ENCODE peak calls at places on chromosomes 11 and 22, in five cellular contexts. One of them, this sample, is unnamed.

GRCh38 chr11:57567512-57568329 is at the start of gene UBE2L6:
- DNase-seq in stomach: peak
- DNase-seq in colonic mucosa: peak
- DNase-seq in cardiac fibroblast: peak
- DNase-seq in body of pancreas: peak
- DNase-seq in this sample: peak

GRCh38 chr22:29037340-29037932 is 24.2 kb downstream of the C22orf31 start:
- DNase-seq in stomach: no peak
- DNase-seq in colonic mucosa: no peak
- DNase-seq in cardiac fibroblast: no peak
- DNase-seq in body of pancreas: no peak
- DNase-seq in this sample: no peak

GRCh38 chr11:74749127-74749964 is 697 bp downstream of the RNF169 start:
- DNase-seq in stomach: peak
- DNase-seq in colonic mucosa: peak
- DNase-seq in cardiac fibroblast: peak
- DNase-seq in body of pancreas: peak
- DNase-seq in this sample: peak

GRCh38 chr11:90639687-90640086 is 416.8 kb upstream of the CHORDC1 start:
- DNase-seq in stomach: no peak
- DNase-seq in colonic mucosa: no peak
- DNase-seq in cardiac fibroblast: no peak
- DNase-seq in body of pancreas: no peak
- DNase-seq in this sample: no peak

GRCh38 chr11:6617315-6617781 is 1.9 kb downstream of the TPP1 start:
- DNase-seq in stomach: no peak
- DNase-seq in colonic mucosa: no peak
- DNase-seq in cardiac fibroblast: no peak
- DNase-seq in body of pancreas: no peak
- DNase-seq in this sample: no peak

GRCh38 chr22:23789638-23790037 is 2.9 kb downstream of the SMARCB1 start:
- DNase-seq in stomach: no peak
- DNase-seq in colonic mucosa: no peak
- DNase-seq in cardiac fibroblast: no peak
- DNase-seq in body of pancreas: no peak
- DNase-seq in this sample: no peak

GRCh38 chr11:72024073-72024749 is 25.5 kb downstream of the IL18BP start:
- DNase-seq in stomach: no peak
- DNase-seq in colonic mucosa: no peak
- DNase-seq in cardiac fibroblast: no peak
- DNase-seq in body of pancreas: no peak
- DNase-seq in this sample: no peak

GRCh38 chr11:44633641-44634040 is 68.2 kb downstream of the CD82 start:
- DNase-seq in stomach: no peak
- DNase-seq in colonic mucosa: no peak
- DNase-seq in cardiac fibroblast: no peak
- DNase-seq in body of pancreas: no peak
- DNase-seq in this sample: no peak

GRCh38 chr22:23800297-23801237 is 13.8 kb downstream of the SMARCB1 start:
- DNase-seq in stomach: no peak
- DNase-seq in colonic mucosa: no peak
- DNase-seq in cardiac fibroblast: no peak
- DNase-seq in body of pancreas: no peak
- DNase-seq in this sample: no peak

GRCh38 chr11:88115828-88116410 is 59.3 kb downstream of the RAB38 start:
- DNase-seq in stomach: no peak
- DNase-seq in colonic mucosa: no peak
- DNase-seq in cardiac fibroblast: no peak
- DNase-seq in body of pancreas: no peak
- DNase-seq in this sample: no peak

GRCh38 chr22:42332089-42332488 is 61.6 kb upstream of the TCF20 start:
- DNase-seq in stomach: no peak
- DNase-seq in colonic mucosa: no peak
- DNase-seq in cardiac fibroblast: no peak
- DNase-seq in body of pancreas: no peak
- DNase-seq in this sample: no peak

GRCh38 chr11:129894281-129895125 is 875 bp downstream of the NFRKB start:
- DNase-seq in stomach: no peak
- DNase-seq in colonic mucosa: no peak
- DNase-seq in cardiac fibroblast: no peak
- DNase-seq in body of pancreas: no peak
- DNase-seq in this sample: no peak

GRCh38 chr22:39634530-39635399 is 64.2 kb downstream of the CACNA1I start:
- DNase-seq in stomach: peak
- DNase-seq in colonic mucosa: peak
- DNase-seq in cardiac fibroblast: peak
- DNase-seq in body of pancreas: peak
- DNase-seq in this sample: no peak

GRCh38 chr11:107770546-107770945 is 58.7 kb upstream of the SLN start:
- DNase-seq in stomach: no peak
- DNase-seq in colonic mucosa: no peak
- DNase-seq in cardiac fibroblast: peak
- DNase-seq in body of pancreas: no peak
- DNase-seq in this sample: no peak

GRCh38 chr11:84866922-84867321 is 760.2 kb downstream of the DLG2 start:
- DNase-seq in stomach: no peak
- DNase-seq in colonic mucosa: no peak
- DNase-seq in cardiac fibroblast: no peak
- DNase-seq in body of pancreas: no peak
- DNase-seq in this sample: no peak

GRCh38 chr11:124865902-124866851 is 945 bp downstream of the ROBO3 start:
- DNase-seq in stomach: peak
- DNase-seq in colonic mucosa: peak
- DNase-seq in cardiac fibroblast: peak
- DNase-seq in body of pancreas: no peak
- DNase-seq in this sample: peak

GRCh38 chr11:47184711-47185304 is 1.4 kb downstream of the PACSIN3 start:
- DNase-seq in stomach: peak
- DNase-seq in colonic mucosa: no peak
- DNase-seq in cardiac fibroblast: peak
- DNase-seq in body of pancreas: peak
- DNase-seq in this sample: no peak

GRCh38 chr22:36373258-36373579 is 14.5 kb downstream of the MYH9 start:
- DNase-seq in stomach: no peak
- DNase-seq in colonic mucosa: no peak
- DNase-seq in cardiac fibroblast: no peak
- DNase-seq in body of pancreas: peak
- DNase-seq in this sample: no peak

GRCh38 chr22:46071451-46072029 is 78.8 kb upstream of the PPARA start:
- DNase-seq in stomach: peak
- DNase-seq in colonic mucosa: peak
- DNase-seq in cardiac fibroblast: peak
- DNase-seq in body of pancreas: peak
- DNase-seq in this sample: no peak

GRCh38 chr22:49965291-49966040 is 4.9 kb downstream of the PIM3 start:
- DNase-seq in stomach: peak
- DNase-seq in colonic mucosa: peak
- DNase-seq in cardiac fibroblast: no peak
- DNase-seq in body of pancreas: peak
- DNase-seq in this sample: no peak

GRCh38 chr11:126664193-126664592 is 308.7 kb downstream of the ST3GAL4 start:
- DNase-seq in stomach: no peak
- DNase-seq in colonic mucosa: no peak
- DNase-seq in cardiac fibroblast: no peak
- DNase-seq in body of pancreas: no peak
- DNase-seq in this sample: no peak

GRCh38 chr22:40235418-40235817 is 57.7 kb downstream of the TNRC6B start:
- DNase-seq in stomach: no peak
- DNase-seq in colonic mucosa: no peak
- DNase-seq in cardiac fibroblast: no peak
- DNase-seq in body of pancreas: no peak
- DNase-seq in this sample: no peak

GRCh38 chr11:13337986-13338436 is 60.4 kb downstream of the BMAL1 start:
- DNase-seq in stomach: no peak
- DNase-seq in colonic mucosa: no peak
- DNase-seq in cardiac fibroblast: peak
- DNase-seq in body of pancreas: no peak
- DNase-seq in this sample: no peak

GRCh38 chr11:93249437-93250210 is 51.8 kb upstream of the SLC36A4 start:
- DNase-seq in stomach: no peak
- DNase-seq in colonic mucosa: no peak
- DNase-seq in cardiac fibroblast: no peak
- DNase-seq in body of pancreas: no peak
- DNase-seq in this sample: no peak

GRCh38 chr22:30423296-30423958 is 2.1 kb upstream of the MTFP1 start:
- DNase-seq in stomach: no peak
- DNase-seq in colonic mucosa: no peak
- DNase-seq in cardiac fibroblast: no peak
- DNase-seq in body of pancreas: no peak
- DNase-seq in this sample: no peak

GRCh38 chr11:47923667-47924066 is 56.7 kb upstream of the PTPRJ start:
- DNase-seq in stomach: peak
- DNase-seq in colonic mucosa: no peak
- DNase-seq in cardiac fibroblast: peak
- DNase-seq in body of pancreas: peak
- DNase-seq in this sample: no peak

GRCh38 chr11:34351051-34351450 is 6.8 kb downstream of the ABTB2 start:
- DNase-seq in stomach: no peak
- DNase-seq in colonic mucosa: no peak
- DNase-seq in cardiac fibroblast: no peak
- DNase-seq in body of pancreas: no peak
- DNase-seq in this sample: no peak

GRCh38 chr11:107702109-107702660 is 9.7 kb downstream of the SLN start:
- DNase-seq in stomach: no peak
- DNase-seq in colonic mucosa: no peak
- DNase-seq in cardiac fibroblast: no peak
- DNase-seq in body of pancreas: no peak
- DNase-seq in this sample: no peak

GRCh38 chr22:29524440-29525191 is 28.9 kb downstream of the THOC5 start:
- DNase-seq in stomach: peak
- DNase-seq in colonic mucosa: peak
- DNase-seq in cardiac fibroblast: peak
- DNase-seq in body of pancreas: peak
- DNase-seq in this sample: peak

GRCh38 chr22:37019309-37020191 is at the start of the genes MPST and TST:
- DNase-seq in stomach: peak
- DNase-seq in colonic mucosa: peak
- DNase-seq in cardiac fibroblast: peak
- DNase-seq in body of pancreas: peak
- DNase-seq in this sample: peak

GRCh38 chr11:12175694-12176241 is 65.4 kb downstream of the MICAL2 start:
- DNase-seq in stomach: no peak
- DNase-seq in colonic mucosa: no peak
- DNase-seq in cardiac fibroblast: peak
- DNase-seq in body of pancreas: no peak
- DNase-seq in this sample: no peak

GRCh38 chr11:113389288-113389687 is 1.7 kb downstream of the ANKK1 start:
- DNase-seq in stomach: no peak
- DNase-seq in colonic mucosa: no peak
- DNase-seq in cardiac fibroblast: no peak
- DNase-seq in body of pancreas: no peak
- DNase-seq in this sample: no peak

GRCh38 chr22:47053865-47054185 is 291.4 kb downstream of the TBC1D22A start:
- DNase-seq in stomach: no peak
- DNase-seq in colonic mucosa: no peak
- DNase-seq in cardiac fibroblast: peak
- DNase-seq in body of pancreas: no peak
- DNase-seq in this sample: no peak

GRCh38 chr11:66069715-66070603 is at the start of gene PACS1:
- DNase-seq in stomach: peak
- DNase-seq in colonic mucosa: peak
- DNase-seq in cardiac fibroblast: peak
- DNase-seq in body of pancreas: peak
- DNase-seq in this sample: peak
- TF ChIP-seq CTCF in stomach: no peak
- TF ChIP-seq CTCF in colonic mucosa: no peak
- TF ChIP-seq CTCF in cardiac fibroblast: no peak
- TF ChIP-seq CTCF in body of pancreas: no peak
- TF ChIP-seq CTCF in this sample: no peak

GRCh38 chr11:68447015-68447801 is 13.3 kb upstream of the PPP6R3 start:
- DNase-seq in stomach: peak
- DNase-seq in colonic mucosa: peak
- DNase-seq in cardiac fibroblast: peak
- DNase-seq in body of pancreas: peak
- DNase-seq in this sample: peak
- TF ChIP-seq CTCF in stomach: no peak
- TF ChIP-seq CTCF in colonic mucosa: peak
- TF ChIP-seq CTCF in cardiac fibroblast: peak
- TF ChIP-seq CTCF in body of pancreas: peak
- TF ChIP-seq CTCF in this sample: peak

GRCh38 chr11:68610452-68611116 is 73.8 kb upstream of the GAL start:
- DNase-seq in stomach: no peak
- DNase-seq in colonic mucosa: no peak
- DNase-seq in cardiac fibroblast: peak
- DNase-seq in body of pancreas: no peak
- DNase-seq in this sample: no peak
- TF ChIP-seq CTCF in stomach: no peak
- TF ChIP-seq CTCF in colonic mucosa: no peak
- TF ChIP-seq CTCF in cardiac fibroblast: peak
- TF ChIP-seq CTCF in body of pancreas: no peak
- TF ChIP-seq CTCF in this sample: peak

GRCh38 chr22:19910180-19910744 is 31.3 kb upstream of the COMT start:
- DNase-seq in stomach: no peak
- DNase-seq in colonic mucosa: no peak
- DNase-seq in cardiac fibroblast: no peak
- DNase-seq in body of pancreas: no peak
- DNase-seq in this sample: no peak

GRCh38 chr22:19914201-19914943 is 27.2 kb upstream of the COMT start:
- DNase-seq in stomach: no peak
- DNase-seq in colonic mucosa: no peak
- DNase-seq in cardiac fibroblast: no peak
- DNase-seq in body of pancreas: no peak
- DNase-seq in this sample: no peak

GRCh38 chr22:19913337-19913936 is 28.1 kb upstream of the COMT start:
- DNase-seq in stomach: no peak
- DNase-seq in colonic mucosa: no peak
- DNase-seq in cardiac fibroblast: no peak
- DNase-seq in body of pancreas: no peak
- DNase-seq in this sample: no peak

GRCh38 chr22:19911540-19912235 is 29.9 kb upstream of the COMT start:
- DNase-seq in stomach: no peak
- DNase-seq in colonic mucosa: no peak
- DNase-seq in cardiac fibroblast: no peak
- DNase-seq in body of pancreas: no peak
- DNase-seq in this sample: no peak

GRCh38 chr22:19912236-19912999 is 29.2 kb upstream of the COMT start:
- DNase-seq in stomach: peak
- DNase-seq in colonic mucosa: no peak
- DNase-seq in cardiac fibroblast: no peak
- DNase-seq in body of pancreas: no peak
- DNase-seq in this sample: no peak
- TF ChIP-seq CTCF in stomach: no peak
- TF ChIP-seq CTCF in colonic mucosa: no peak
- TF ChIP-seq CTCF in cardiac fibroblast: peak
- TF ChIP-seq CTCF in body of pancreas: no peak
- TF ChIP-seq CTCF in this sample: peak

This sample was measured in progenitor cell of endocrine pancreas.